ENCODE peak calls at places on chromosomes 13 and 19, in four cellular contexts. One of them, this sample, is unnamed. For H3K9me3 and H3K27me3, the result is how much of the 10 kb centered on the place peaks cover.

GRCh38 chr19:50204811-50205675 is 1.6 kb downstream of the MYH14 start:
- DNase-seq in Caco-2: peak
- DNase-seq in heart right ventricle: peak
- DNase-seq in H9: peak
- DNase-seq in this sample: no peak

GRCh38 chr13:112838038-112838965 is 130.7 kb upstream of the MCF2L start:
- DNase-seq in H9: no peak
- DNase-seq in Caco-2: no peak
- DNase-seq in heart right ventricle: no peak
- DNase-seq in this sample: peak

GRCh38 chr19:30744741-30745475 is 372.7 kb downstream of the ZNF536 start:
- DNase-seq in H9: no peak
- DNase-seq in Caco-2: no peak
- DNase-seq in heart right ventricle: no peak
- DNase-seq in this sample: no peak

GRCh38 chr13:25177012-25177411 is 4.9 kb upstream of the AMER2 start:
- DNase-seq in Caco-2: no peak
- DNase-seq in H9: no peak
- DNase-seq in heart right ventricle: no peak
- DNase-seq in this sample: no peak

GRCh38 chr19:35313614-35314013 is 15.4 kb upstream of the CD22 start:
- DNase-seq in Caco-2: no peak
- DNase-seq in H9: no peak
- DNase-seq in heart right ventricle: no peak
- DNase-seq in this sample: no peak

GRCh38 chr13:74289861-74290260 is 155.7 kb upstream of the KLF12 start:
- DNase-seq in Caco-2: no peak
- DNase-seq in heart right ventricle: no peak
- DNase-seq in H9: no peak
- DNase-seq in this sample: no peak

GRCh38 chr13:48383384-48383783 is 29.5 kb downstream of the LPAR6 start:
- DNase-seq in Caco-2: no peak
- DNase-seq in heart right ventricle: no peak
- DNase-seq in H9: no peak
- DNase-seq in this sample: no peak

GRCh38 chr19:3663838-3664237 is 36.4 kb downstream of the PIP5K1C start:
- DNase-seq in heart right ventricle: no peak
- DNase-seq in H9: no peak
- DNase-seq in Caco-2: no peak
- DNase-seq in this sample: no peak

GRCh38 chr13:31595568-31595967 is 143.8 kb upstream of the RXFP2 start:
- DNase-seq in Caco-2: no peak
- DNase-seq in heart right ventricle: no peak
- DNase-seq in H9: no peak
- DNase-seq in this sample: no peak

GRCh38 chr19:45469835-45470146 is 2.0 kb downstream of the FOSB start:
- DNase-seq in Caco-2: no peak
- DNase-seq in H9: no peak
- DNase-seq in heart right ventricle: no peak
- DNase-seq in this sample: no peak

GRCh38 chr13:102869948-102870676 is 24.3 kb downstream of the ERCC5 start:
- DNase-seq in heart right ventricle: no peak
- DNase-seq in Caco-2: no peak
- DNase-seq in H9: no peak
- DNase-seq in this sample: no peak

GRCh38 chr19:28960586-28960985 is 252.4 kb downstream of the UQCRFS1 start:
- DNase-seq in Caco-2: no peak
- DNase-seq in heart right ventricle: no peak
- DNase-seq in H9: no peak
- DNase-seq in this sample: no peak

GRCh38 chr13:95296326-95296939 is 4.8 kb downstream of the ABCC4 start:
- DNase-seq in heart right ventricle: peak
- DNase-seq in Caco-2: peak
- DNase-seq in H9: peak
- DNase-seq in this sample: no peak

GRCh38 chr19:42289556-42290041 is 12.3 kb upstream of the PRR19 start:
- DNase-seq in H9: no peak
- DNase-seq in Caco-2: no peak
- DNase-seq in heart right ventricle: no peak
- DNase-seq in this sample: no peak

GRCh38 chr19:11375143-11375948 is 880 bp downstream of the SWSAP1 start:
- DNase-seq in Caco-2: no peak
- DNase-seq in heart right ventricle: peak
- DNase-seq in H9: peak
- DNase-seq in this sample: peak

GRCh38 chr13:76830805-76831204 is 55.4 kb downstream of the KCTD12 start:
- DNase-seq in Caco-2: no peak
- DNase-seq in heart right ventricle: no peak
- DNase-seq in H9: no peak
- DNase-seq in this sample: no peak

GRCh38 chr19:31350693-31351211 is 1.5 kb upstream of the TSHZ3 start:
- DNase-seq in H9: peak
- DNase-seq in Caco-2: no peak
- DNase-seq in heart right ventricle: peak
- DNase-seq in this sample: peak

GRCh38 chr13:52926971-52927370 is 78.5 kb upstream of the PCDH8 start:
- DNase-seq in Caco-2: no peak
- DNase-seq in heart right ventricle: no peak
- DNase-seq in H9: no peak
- DNase-seq in this sample: no peak

GRCh38 chr13:24225930-24226329 is 65.4 kb downstream of the SPATA13 start:
- DNase-seq in heart right ventricle: no peak
- DNase-seq in Caco-2: no peak
- DNase-seq in H9: peak
- DNase-seq in this sample: no peak

GRCh38 chr19:5621311-5621944 is 1.1 kb downstream of the SAFB2 start:
- DNase-seq in Caco-2: no peak
- DNase-seq in H9: no peak
- DNase-seq in heart right ventricle: no peak
- DNase-seq in this sample: peak

GRCh38 chr13:85738696-85739320 is 60.4 kb downstream of the SLITRK6 start:
- DNase-seq in H9: no peak
- DNase-seq in Caco-2: no peak
- DNase-seq in heart right ventricle: no peak
- DNase-seq in this sample: no peak

GRCh38 chr13:57045816-57046691 is 94.7 kb upstream of the PRR20A start:
- DNase-seq in Caco-2: no peak
- DNase-seq in heart right ventricle: no peak
- DNase-seq in H9: no peak
- DNase-seq in this sample: no peak

GRCh38 chr19:30082168-30082567 is 140.1 kb downstream of the URI1 start:
- DNase-seq in heart right ventricle: no peak
- DNase-seq in H9: no peak
- DNase-seq in Caco-2: no peak
- DNase-seq in this sample: no peak

GRCh38 chr13:29621401-29621800 is 25.9 kb upstream of the SLC7A1 start:
- DNase-seq in H9: no peak
- DNase-seq in Caco-2: no peak
- DNase-seq in heart right ventricle: no peak
- DNase-seq in this sample: no peak

GRCh38 chr13:46213242-46213641 is 1.5 kb downstream of the LRRC63 start:
- DNase-seq in Caco-2: no peak
- DNase-seq in heart right ventricle: no peak
- DNase-seq in H9: no peak
- DNase-seq in this sample: no peak

GRCh38 chr13:21043898-21044297 is 17.5 kb downstream of the LATS2 start:
- DNase-seq in H9: no peak
- DNase-seq in Caco-2: no peak
- DNase-seq in heart right ventricle: no peak
- DNase-seq in this sample: no peak

GRCh38 chr13:28478127-28478526 is 16.8 kb downstream of the FLT1 start:
- DNase-seq in heart right ventricle: no peak
- DNase-seq in Caco-2: no peak
- DNase-seq in H9: no peak
- DNase-seq in this sample: no peak

GRCh38 chr13:41652735-41653361 is 195.5 kb downstream of the RGCC start:
- DNase-seq in H9: no peak
- DNase-seq in Caco-2: no peak
- DNase-seq in heart right ventricle: no peak
- DNase-seq in this sample: peak

GRCh38 chr13:66003558-66003957 is 1226.6 kb downstream of the PCDH9 start:
- DNase-seq in Caco-2: no peak
- DNase-seq in H9: no peak
- DNase-seq in heart right ventricle: no peak
- DNase-seq in this sample: no peak

GRCh38 chr19:42512130-42512636 is 16.1 kb downstream of the CEACAM1 start:
- DNase-seq in H9: no peak
- DNase-seq in heart right ventricle: no peak
- DNase-seq in Caco-2: no peak
- DNase-seq in this sample: no peak

GRCh38 chr19:40279761-40280607 is 5.2 kb downstream of the AKT2 start:
- DNase-seq in H9: no peak
- DNase-seq in Caco-2: no peak
- DNase-seq in heart right ventricle: no peak
- DNase-seq in this sample: no peak

GRCh38 chr19:37997911-37998344 is 90.9 kb downstream of the SIPA1L3 start:
- DNase-seq in Caco-2: no peak
- DNase-seq in heart right ventricle: no peak
- DNase-seq in H9: no peak
- DNase-seq in this sample: no peak

GRCh38 chr19:6718741-6719539 is 1.5 kb downstream of the C3 start:
- DNase-seq in H9: peak
- DNase-seq in Caco-2: no peak
- DNase-seq in heart right ventricle: no peak
- DNase-seq in this sample: no peak

GRCh38 chr19:35830986-35831385 is 18.3 kb upstream of the PRODH2 start:
- DNase-seq in heart right ventricle: no peak
- DNase-seq in Caco-2: no peak
- DNase-seq in H9: no peak
- DNase-seq in this sample: no peak

GRCh38 chr19:17243854-17244617 is 1.7 kb downstream of the NR2F6 start:
- DNase-seq in Caco-2: peak
- DNase-seq in heart right ventricle: peak
- DNase-seq in H9: peak
- DNase-seq in this sample: peak

GRCh38 chr13:64154514-64154913 is 2738.9 kb upstream of the PCDH20 start:
- DNase-seq in Caco-2: no peak
- DNase-seq in H9: no peak
- DNase-seq in heart right ventricle: no peak
- DNase-seq in this sample: no peak

GRCh38 chr13:81929988-81930387 is 1589.1 kb upstream of the SPRY2 start:
- DNase-seq in H9: peak
- DNase-seq in Caco-2: no peak
- DNase-seq in heart right ventricle: no peak
- DNase-seq in this sample: no peak

GRCh38 chr13:98856983-98857382 is 104.5 kb upstream of the SLC15A1 start:
- DNase-seq in H9: no peak
- DNase-seq in heart right ventricle: no peak
- DNase-seq in Caco-2: no peak
- DNase-seq in this sample: peak

GRCh38 chr13:37074703-37075102 is 15.2 kb upstream of the SUPT20H start:
- DNase-seq in Caco-2: no peak
- DNase-seq in H9: no peak
- DNase-seq in heart right ventricle: no peak
- DNase-seq in this sample: no peak

GRCh38 chr19:22421797-22422196 is 349 bp downstream of the ZNF98 start:
- DNase-seq in H9: no peak
- DNase-seq in heart right ventricle: no peak
- DNase-seq in Caco-2: no peak
- DNase-seq in this sample: no peak
- H3K9me3 ChIP-seq in H9: half or more
- H3K9me3 ChIP-seq in heart right ventricle: under half
- H3K9me3 ChIP-seq in Caco-2: under half
- H3K9me3 ChIP-seq in this sample: under half

GRCh38 chr19:9935409-9936062 is 779 bp downstream of the OLFM2 start:
- DNase-seq in H9: peak
- DNase-seq in Caco-2: no peak
- DNase-seq in heart right ventricle: no peak
- DNase-seq in this sample: peak

GRCh38 chr19:9932835-9933234 is 3.5 kb downstream of the OLFM2 start:
- DNase-seq in Caco-2: no peak
- DNase-seq in H9: no peak
- DNase-seq in heart right ventricle: no peak
- DNase-seq in this sample: no peak

GRCh38 chr19:9936151-9937000 is at the start of gene OLFM2:
- DNase-seq in Caco-2: no peak
- DNase-seq in H9: peak
- DNase-seq in heart right ventricle: peak
- DNase-seq in this sample: peak

GRCh38 chr19:9934132-9934950 is 2.0 kb downstream of the OLFM2 start:
- DNase-seq in heart right ventricle: peak
- DNase-seq in Caco-2: peak
- DNase-seq in H9: peak
- DNase-seq in this sample: peak

DNA sequence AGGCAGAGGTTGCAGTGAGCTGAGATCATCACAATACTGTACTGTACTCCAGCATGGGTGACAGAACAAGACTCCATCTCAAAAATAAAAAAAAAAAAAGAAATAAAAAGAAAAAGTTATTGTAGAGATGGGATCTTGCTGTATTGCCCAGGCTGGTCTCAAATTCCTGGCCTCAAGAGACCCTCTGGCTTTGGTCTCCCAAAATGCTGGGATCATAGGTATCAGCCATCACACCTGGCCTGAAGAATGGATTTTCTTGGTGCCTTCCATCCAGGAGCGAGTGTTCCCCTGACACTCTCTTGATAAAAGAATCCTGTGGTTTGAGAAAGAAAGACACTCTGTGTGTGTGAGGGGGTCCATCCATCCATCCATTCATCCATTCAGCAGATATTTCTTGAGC is 4.7 kb downstream of the OLFM2 start:
- DNase-seq in H9: no peak
- DNase-seq in heart right ventricle: no peak
- DNase-seq in Caco-2: no peak
- DNase-seq in this sample: no peak
- H3K27me3 ChIP-seq in H9: under half
- H3K27me3 ChIP-seq in heart right ventricle: under half
- H3K27me3 ChIP-seq in Caco-2: under half
- H3K27me3 ChIP-seq in this sample: under half

DNA sequence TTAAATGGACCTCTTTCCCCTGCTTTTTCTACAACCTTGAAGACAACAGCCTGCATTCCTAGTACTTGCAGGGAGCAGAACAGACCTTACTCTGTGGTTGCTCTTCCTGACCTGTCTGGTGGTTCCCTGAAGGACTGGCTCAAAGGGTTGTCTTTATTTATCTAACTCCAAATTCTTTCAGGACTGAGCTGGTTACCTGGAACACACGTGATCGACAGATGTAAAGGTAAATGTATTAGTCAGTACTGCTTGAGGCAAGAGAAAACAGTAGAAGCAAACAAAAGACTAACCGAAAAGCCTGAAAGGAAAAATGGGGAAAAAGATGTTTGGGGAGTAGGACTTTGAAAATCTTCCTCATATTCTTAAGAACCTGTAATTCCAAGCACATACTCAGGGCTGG is 17.9 kb downstream of the ZNF558 start:
- DNase-seq in Caco-2: no peak
- DNase-seq in H9: no peak
- DNase-seq in heart right ventricle: no peak
- DNase-seq in this sample: no peak
- H3K9me3 ChIP-seq in Caco-2: under half
- H3K9me3 ChIP-seq in H9: half or more
- H3K9me3 ChIP-seq in heart right ventricle: half or more
- H3K9me3 ChIP-seq in this sample: half or more

GRCh38 chr19:1730157-1730556 is 23.1 kb upstream of the ONECUT3 start:
- DNase-seq in Caco-2: no peak
- DNase-seq in H9: no peak
- DNase-seq in heart right ventricle: no peak
- DNase-seq in this sample: no peak
- H3K27me3 ChIP-seq in Caco-2: under half
- H3K27me3 ChIP-seq in H9: under half
- H3K27me3 ChIP-seq in heart right ventricle: under half
- H3K27me3 ChIP-seq in this sample: under half

This sample was measured in uterus.